ENCODE peak calls at places on chromosomes 11 and 22, in six cellular contexts. E, J, T, V, A and L are unnamed samples.

GRCh38 chr11:59261150-59261549 is 48.4 kb upstream of the MPEG1 start:
- DNase-seq in E (no peak), J (no peak), T (no peak), V (no peak), A (no peak), L (no peak)

GRCh38 chr11:80241766-80242165 is 800.9 kb upstream of the TENM4 start:
- DNase-seq in E (no peak), J (no peak), T (no peak), V (no peak), A (no peak), L (no peak)

GRCh38 chr11:26522912-26523610 is 49.0 kb downstream of the MUC15 start:
- DNase-seq in E (no peak), J (no peak), T (peak), V (no peak), A (peak), L (peak)

GRCh38 chr11:2870955-2871720 is 14.4 kb downstream of the CDKN1C start:
- DNase-seq in E (no peak), J (no peak), T (no peak), V (no peak), A (no peak), L (no peak)

GRCh38 chr22:39314251-39314971 is 5.0 kb downstream of the RPL3 start:
- DNase-seq in E (no peak), J (no peak), T (no peak), V (no peak), A (no peak), L (no peak)

GRCh38 chr22:26461188-26461810 is 22.3 kb downstream of the HPS4 start:
- DNase-seq in E (peak), J (no peak), T (peak), V (peak), A (peak), L (peak)

GRCh38 chr11:33642461-33643166 is 58.0 kb downstream of the C11orf91 start:
- DNase-seq in E (peak), J (no peak), T (no peak), V (no peak), A (no peak), L (no peak)

GRCh38 chr22:49826603-49827306 is 918 bp downstream of the BRD1 start:
- DNase-seq in E (no peak), J (no peak), T (peak), V (no peak), A (no peak), L (no peak)

GRCh38 chr11:107545101-107545514 is 20.4 kb downstream of the ALKBH8 start:
- DNase-seq in E (peak), J (no peak), T (no peak), V (no peak), A (no peak), L (no peak)

DNA sequence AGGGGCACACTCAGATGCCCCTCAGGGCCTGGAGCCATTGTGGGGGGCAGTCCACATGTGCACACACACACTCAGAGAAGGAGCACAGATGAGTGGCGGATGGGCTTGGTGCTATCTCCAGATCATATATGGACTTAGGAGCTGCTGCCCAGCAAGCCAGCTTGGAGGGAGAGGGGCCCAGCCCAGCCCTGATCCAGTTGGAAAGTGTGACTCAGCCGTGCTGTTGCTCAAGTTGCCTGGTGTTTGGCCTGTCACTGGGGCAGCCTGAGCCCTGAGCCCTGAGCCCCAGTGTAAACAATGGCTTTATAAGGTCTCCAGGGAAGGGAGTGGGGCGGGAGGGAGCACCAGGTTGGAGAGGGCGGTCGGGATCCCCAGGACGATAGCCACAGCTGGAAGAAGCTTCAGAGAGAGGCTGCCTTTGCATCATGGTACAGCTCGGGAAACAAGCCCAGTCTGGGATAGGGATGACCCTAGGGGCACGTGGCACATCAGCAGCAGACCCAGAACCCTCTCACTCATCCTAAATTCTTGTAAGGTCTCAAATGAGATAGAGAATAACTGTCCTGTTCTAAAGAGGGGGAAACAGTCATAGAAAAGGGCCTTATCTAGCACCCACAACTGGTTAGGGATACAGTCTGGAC is 4.8 kb downstream of the SELENOM start:
- DNase-seq in E (no peak), J (no peak), T (no peak), V (no peak), A (peak), L (no peak)
- TF ChIP-seq ZNF274 in E (no peak), J (no peak), T (no peak), V (no peak), A (no peak), L (no peak)

DNA sequence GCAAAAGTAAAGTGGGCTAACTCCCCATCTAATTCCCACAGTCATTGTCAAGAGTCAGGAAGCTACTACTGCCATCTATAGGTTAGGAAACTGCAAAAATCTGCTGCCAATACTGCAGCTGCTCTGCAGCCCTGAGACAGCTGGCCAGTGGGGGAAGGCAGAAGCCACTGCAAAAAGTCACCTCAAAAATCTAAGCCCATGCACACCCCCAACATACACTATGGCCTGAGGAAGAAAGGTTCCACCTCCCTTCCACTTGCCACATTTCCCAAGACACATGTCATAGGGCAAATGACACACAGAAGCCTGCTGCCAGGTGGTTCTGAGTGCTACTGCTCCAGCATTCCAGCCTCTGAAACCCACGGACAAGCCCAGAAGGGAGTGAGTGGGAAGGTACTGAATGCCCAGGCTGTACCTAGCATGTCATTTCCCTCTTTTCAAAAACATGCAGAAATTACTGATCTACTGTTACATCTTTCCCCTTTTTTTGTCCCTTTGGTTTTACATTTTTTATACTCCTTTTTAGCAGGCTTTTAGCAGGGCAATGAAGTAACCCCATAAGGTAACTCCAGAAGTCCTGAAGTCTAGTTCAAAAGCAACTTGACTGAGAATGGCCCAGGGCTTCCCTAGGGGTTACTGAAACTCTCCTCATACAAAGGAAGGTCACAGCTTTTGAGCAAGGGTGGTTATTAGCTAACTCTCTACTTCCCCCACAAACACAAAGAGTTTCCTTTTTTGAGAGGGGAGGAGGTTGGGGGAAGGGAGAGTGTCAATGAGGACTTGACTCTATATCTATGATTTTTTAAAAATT is 36.8 kb downstream of the DGCR2 start:
- DNase-seq in E (no peak), J (peak), T (no peak), V (peak), A (peak), L (no peak)
- H3K9ac ChIP-seq in E (peak), J (peak), T (no peak), V (no peak), A (no peak), L (no peak)

GRCh38 chr22:24063361-24063760 is 52.3 kb downstream of the CABIN1 start:
- DNase-seq in E (no peak), J (no peak), T (no peak), V (no peak), A (no peak), L (no peak)

GRCh38 chr22:24059793-24060192 is 48.7 kb downstream of the CABIN1 start:
- DNase-seq in E (no peak), J (no peak), T (no peak), V (no peak), A (no peak), L (no peak)

GRCh38 chr22:24059121-24059520 is 48.0 kb downstream of the CABIN1 start:
- DNase-seq in E (no peak), J (no peak), T (no peak), V (no peak), A (no peak), L (no peak)

GRCh38 chr22:24061124-24061684 is 50.1 kb downstream of the CABIN1 start:
- DNase-seq in E (no peak), J (no peak), T (no peak), V (no peak), A (no peak), L (no peak)

DNA sequence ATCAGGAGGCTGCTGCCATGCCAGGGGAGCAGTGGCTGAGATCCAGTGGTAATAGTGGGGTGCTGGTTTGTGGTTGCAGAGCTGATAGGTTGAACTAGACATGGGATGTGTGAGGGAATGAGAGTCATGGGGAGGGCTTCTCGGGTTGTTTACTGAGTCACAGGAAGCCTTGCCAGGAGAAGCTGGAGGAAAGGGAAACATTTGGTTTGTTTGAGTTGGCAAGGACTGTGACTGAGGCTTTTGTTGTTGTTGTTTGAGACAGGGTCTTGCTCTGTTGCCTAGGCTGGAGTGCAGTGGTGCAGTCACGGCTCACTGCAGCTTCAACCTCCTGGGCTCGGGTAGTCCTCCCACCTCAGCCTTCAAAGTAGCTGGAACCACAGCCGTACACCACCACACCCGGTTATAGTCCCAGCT is 49.3 kb downstream of the CABIN1 start:
- DNase-seq in E (no peak), J (no peak), T (no peak), V (no peak), A (no peak), L (no peak)
- TF ChIP-seq YY1 in E (no peak), J (no peak), T (no peak), V (no peak), A (no peak), L (no peak)

DNA sequence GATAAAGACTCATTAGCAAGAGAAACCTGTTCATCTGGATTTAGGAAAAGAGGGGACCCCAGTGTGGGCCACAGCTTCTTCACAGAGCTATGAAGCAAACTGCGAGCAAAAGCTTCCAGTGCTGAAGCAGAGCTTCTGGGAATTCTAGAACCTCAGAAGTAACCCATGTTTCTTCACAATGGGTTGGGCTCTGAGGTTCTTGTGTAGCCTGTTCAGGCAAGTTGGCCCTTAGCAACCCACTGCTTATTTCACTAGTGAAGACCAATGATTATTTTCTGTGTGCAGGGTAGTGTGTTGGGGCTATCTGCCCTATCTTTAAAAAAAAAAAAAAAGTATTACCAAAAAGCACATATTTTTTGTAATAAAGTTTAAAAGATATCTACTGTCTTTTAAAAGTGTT is at the start of gene ACRV1:
- DNase-seq in E (no peak), J (no peak), T (no peak), V (no peak), A (no peak), L (no peak)
- TF ChIP-seq ZNF274 in E (no peak), J (no peak), T (no peak), V (no peak), A (no peak), L (no peak)

GRCh38 chr11:11982975-11983374 is 25.5 kb downstream of the DKK3 start:
- DNase-seq in E (no peak), J (no peak), T (no peak), V (no peak), A (no peak), L (no peak)
- H3K9ac ChIP-seq in E (no peak), J (no peak), T (no peak), V (no peak), A (no peak), L (no peak)

GRCh38 chr22:46636221-46637002 is 16.2 kb downstream of the GRAMD4 start:
- DNase-seq in E (no peak), J (no peak), T (no peak), V (no peak), A (no peak), L (no peak)

GRCh38 chr22:46633334-46633890 is 13.2 kb downstream of the GRAMD4 start:
- DNase-seq in E (no peak), J (no peak), T (no peak), V (no peak), A (no peak), L (no peak)

GRCh38 chr22:46637711-46638600 is 17.8 kb downstream of the GRAMD4 start:
- DNase-seq in E (no peak), J (no peak), T (no peak), V (no peak), A (no peak), L (no peak)

GRCh38 chr22:46634011-46634699 is 14.0 kb downstream of the GRAMD4 start:
- DNase-seq in E (no peak), J (no peak), T (no peak), V (no peak), A (no peak), L (no peak)

GRCh38 chr22:46635756-46636155 is 15.6 kb downstream of the GRAMD4 start:
- DNase-seq in E (no peak), J (no peak), T (no peak), V (no peak), A (no peak), L (no peak)
- TF ChIP-seq YY1 in E (no peak), J (no peak), T (no peak), V (no peak), A (no peak), L (no peak)

DNA sequence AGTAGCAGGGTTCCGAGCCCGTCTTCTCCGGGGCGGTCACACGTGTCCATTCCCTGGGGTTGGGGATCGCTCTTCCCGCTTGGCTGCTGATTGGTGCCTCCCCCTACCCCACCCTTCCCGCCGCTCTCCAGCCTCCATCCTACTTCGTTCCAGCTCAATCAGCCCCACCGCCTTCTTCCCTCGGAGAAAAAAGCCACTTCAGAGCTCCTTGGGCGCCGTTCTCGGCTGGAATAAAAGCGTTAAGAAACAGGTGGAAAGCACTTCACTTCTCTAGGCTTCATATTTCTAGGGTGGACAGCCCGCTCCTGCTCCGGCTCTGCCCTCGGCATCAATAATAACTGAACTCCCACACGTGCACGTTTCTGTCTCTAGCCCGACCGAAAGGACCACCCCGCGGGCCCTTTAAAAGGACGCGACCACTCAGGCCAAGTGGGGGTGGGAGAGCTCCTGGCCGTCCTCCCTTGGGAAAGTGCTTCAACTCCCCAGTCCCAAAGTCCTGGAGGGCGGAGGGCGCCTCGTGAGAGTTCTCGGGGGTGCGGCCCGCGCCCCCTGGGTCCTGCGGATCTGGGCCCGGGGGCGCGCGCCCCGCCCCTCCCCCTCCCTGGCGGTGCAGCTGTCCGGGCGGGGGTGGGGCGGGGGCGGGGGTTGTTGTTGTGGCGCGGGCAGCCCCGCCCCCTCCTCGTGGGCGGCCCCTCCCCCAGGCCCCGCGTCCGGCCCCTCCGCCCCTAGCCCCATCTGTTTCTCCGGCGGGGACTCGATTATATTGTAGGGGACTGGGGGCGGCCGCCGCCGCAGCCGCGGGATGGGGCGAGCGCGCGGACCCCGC is at the start of gene CECR2:
- DNase-seq in E (peak), J (peak), T (peak), V (peak), A (no peak), L (peak)
- TF ChIP-seq ZNF274 in E (no peak), J (no peak), T (no peak), V (no peak), A (no peak), L (no peak)